ENCODE peak calls at places on chromosomes 7 and 10, in six cellular contexts. J is BJ, Y is choroid plexus epithelial cell, U is LNCaP clone FGC, Z is AG04450, N is A549. I is an unnamed sample.

GRCh38 chr7:158239290-158239981 is 348.2 kb downstream of the PTPRN2 start:
- DNase-seq in J (no peak), U (no peak), Y (no peak), Z (no peak), N (no peak), I (no peak)

GRCh38 chr7:4000934-4001333 is 681.2 kb upstream of the FOXK1 start:
- DNase-seq in Y (no peak), Z (no peak), U (no peak), N (no peak), J (no peak), I (no peak)

GRCh38 chr7:30771859-30772429 is 727 bp downstream of the MINDY4 start:
- DNase-seq in Z (no peak), N (no peak), Y (no peak), J (no peak), U (no peak), I (no peak)

GRCh38 chr7:28871083-28871482 is 87.0 kb downstream of the TRIL start:
- DNase-seq in U (no peak), Z (no peak), N (no peak), J (no peak), Y (no peak), I (no peak)

GRCh38 chr7:128284102-128284501 is 43.0 kb downstream of the LEP start:
- DNase-seq in J (no peak), U (no peak), N (no peak), Z (no peak), Y (no peak), I (no peak)

GRCh38 chr7:25132430-25132829 is 7.4 kb upstream of the CYCS start:
- DNase-seq in Z (no peak), N (no peak), U (no peak), J (no peak), Y (no peak), I (no peak)

GRCh38 chr10:107576746-107577145 is 412.2 kb upstream of the SORCS1 start:
- DNase-seq in Y (no peak), J (no peak), Z (no peak), U (peak), N (no peak), I (no peak)

GRCh38 chr10:70799124-70799523 is 13.9 kb upstream of the TBATA start:
- DNase-seq in Y (peak), U (no peak), Z (no peak), J (no peak), N (no peak), I (no peak)

GRCh38 chr10:12981570-12981969 is 19.9 kb downstream of the CCDC3 start:
- DNase-seq in N (peak), J (no peak), Y (peak), Z (peak), U (no peak), I (no peak)

GRCh38 chr10:98326621-98327027 is 58.6 kb upstream of the LOXL4 start:
- DNase-seq in N (no peak), U (no peak), Y (no peak), J (no peak), Z (no peak), I (no peak)

GRCh38 chr10:50421026-50421719 is 169.9 kb upstream of the ASAH2 start:
- DNase-seq in N (peak), J (no peak), Y (peak), U (no peak), Z (no peak), I (no peak)

GRCh38 chr7:42373285-42373684 is 136.3 kb upstream of the GLI3 start:
- DNase-seq in N (no peak), Y (no peak), U (no peak), Z (no peak), J (no peak), I (no peak)

GRCh38 chr10:91652364-91652763 is 19.5 kb upstream of the PPP1R3C start:
- DNase-seq in J (peak), Y (peak), U (no peak), N (peak), Z (peak), I (peak)

GRCh38 chr10:29238531-29239080 is 50.3 kb upstream of the LYZL1 start:
- DNase-seq in U (no peak), N (no peak), J (no peak), Y (no peak), Z (no peak), I (no peak)
- TF ChIP-seq CTCF in U (no peak), N (no peak), J (no peak), Y (no peak), Z (no peak), I (no peak)

GRCh38 chr7:129862672-129863071 is 90.1 kb downstream of the UBE2H start:
- DNase-seq in N (no peak), Z (no peak), J (no peak), Y (no peak), U (no peak), I (no peak)
- TF ChIP-seq CTCF in N (no peak), Z (no peak), J (no peak), Y (no peak), U (no peak), I (no peak)

GRCh38 chr10:35613597-35614226 is 8.6 kb downstream of the GJD4 start:
- DNase-seq in J (no peak), N (peak), Y (peak), Z (no peak), U (no peak), I (no peak)
- TF ChIP-seq CTCF in J (peak), N (peak), Y (peak), Z (peak), U (peak), I (peak)

GRCh38 chr7:44383566-44383965 is 58.2 kb upstream of the CAMK2B start:
- DNase-seq in N (no peak), J (peak), Y (peak), U (no peak), Z (peak), I (peak)

GRCh38 chr7:44380831-44381493 is 55.6 kb upstream of the CAMK2B start:
- DNase-seq in N (no peak), Y (peak), J (no peak), Z (no peak), U (no peak), I (no peak)

GRCh38 chr7:44382459-44383300 is 57.3 kb upstream of the CAMK2B start:
- DNase-seq in Y (peak), N (no peak), Z (no peak), J (no peak), U (no peak), I (no peak)

GRCh38 chr7:44380179-44380830 is 54.9 kb upstream of the CAMK2B start:
- DNase-seq in Y (no peak), N (no peak), J (no peak), U (no peak), Z (no peak), I (no peak)

DNA sequence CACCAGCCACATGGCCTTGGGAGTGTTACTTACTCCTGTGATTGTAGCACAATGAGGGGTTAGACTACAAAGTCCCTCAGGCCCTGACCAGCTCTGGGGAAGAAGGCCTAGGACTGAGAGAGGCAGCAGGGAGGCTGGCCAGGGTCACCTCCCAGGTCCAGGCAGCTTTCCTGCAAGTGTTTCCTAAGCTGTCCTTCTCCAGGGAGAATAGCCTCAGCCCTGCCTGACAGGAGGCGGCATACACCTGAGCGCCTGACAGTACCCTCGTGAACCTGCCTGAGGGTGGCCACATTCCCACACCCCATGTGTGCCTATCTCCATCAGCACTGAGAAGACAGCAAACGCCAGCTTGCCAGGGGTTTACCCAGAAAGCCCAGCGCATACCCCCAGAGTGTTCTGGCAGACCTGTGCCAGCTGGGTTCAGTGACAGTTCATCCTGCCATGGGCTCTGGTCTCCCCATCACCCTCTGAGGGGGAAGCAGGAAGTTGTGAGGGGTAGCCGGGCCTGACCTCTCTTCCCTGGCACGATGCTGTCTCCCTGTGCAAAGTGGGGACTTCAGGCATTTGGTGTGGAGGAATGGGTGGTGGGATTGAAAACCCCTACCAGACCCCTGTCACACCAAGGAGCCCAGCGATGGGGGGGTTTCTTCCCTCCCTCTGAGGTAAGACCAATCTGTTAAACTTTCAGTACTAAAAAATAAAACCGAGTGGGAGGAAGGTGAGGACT is 56.3 kb upstream of the CAMK2B start:
- DNase-seq in N (no peak), J (no peak), Y (no peak), U (no peak), Z (no peak), I (no peak)
- TF ChIP-seq CTCF in N (no peak), J (no peak), Y (no peak), U (no peak), Z (no peak), I (no peak)

GRCh38 chr10:77493239-77493806 is 144.3 kb downstream of the KCNMA1 start:
- DNase-seq in J (no peak), Z (no peak), U (no peak), N (no peak), Y (no peak), I (no peak)
- TF ChIP-seq CTCF in J (no peak), Z (no peak), U (no peak), N (no peak), Y (no peak), I (no peak)

DNA sequence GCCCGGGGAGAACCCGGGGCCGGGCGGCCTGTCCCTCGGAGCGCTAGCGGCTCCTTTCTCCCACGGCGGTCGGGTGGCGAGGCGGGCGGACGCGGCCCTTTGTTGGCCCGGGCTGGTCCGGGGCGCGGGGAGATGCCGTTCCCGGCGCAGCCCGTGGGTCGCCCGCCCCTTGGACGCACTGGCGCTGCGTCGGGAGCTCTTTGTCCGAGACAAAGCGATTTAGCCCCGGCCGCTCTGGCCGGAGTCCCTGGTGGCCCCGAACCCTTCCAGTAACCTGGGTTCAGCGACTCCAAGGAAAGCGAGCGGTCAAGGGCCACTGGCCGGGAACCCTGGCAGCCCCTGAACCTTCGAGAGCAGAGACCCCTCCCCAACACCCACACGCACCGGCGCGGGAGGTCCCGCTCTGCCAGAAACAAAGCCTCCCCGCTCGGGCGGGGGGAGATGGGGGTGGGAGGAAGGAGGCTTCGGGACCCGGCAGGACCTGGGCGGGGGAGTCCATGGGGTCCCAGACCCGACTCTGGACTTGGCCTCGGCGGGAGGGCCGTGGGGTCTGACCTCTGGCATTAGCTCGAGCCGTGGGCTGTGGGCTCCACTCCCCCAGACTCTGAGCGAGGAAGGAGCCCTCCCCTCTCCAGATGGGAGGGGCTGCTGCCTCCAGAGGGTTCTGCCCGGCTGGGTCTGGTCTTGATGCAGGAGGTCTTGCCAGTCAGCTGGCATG is 832 bp downstream of the DPYSL4 start:
- DNase-seq in J (no peak), Z (no peak), U (no peak), Y (no peak), N (no peak), I (no peak)
- TF ChIP-seq CTCF in J (no peak), Z (no peak), U (no peak), Y (no peak), N (no peak), I (no peak)